ENCODE peak calls at places on chromosome 4, in eight cellular contexts. Z, C, F, V, U, T, M and N are unnamed samples.
A peak's percentile ranks its signal among the peaks of the same experiment; 100 is the strongest.

GRCh38 chr4:74044676-74045075 is 6.2 kb upstream of the CXCL3 start:
- DNase-seq in V (no peak), Z (no peak), C (no peak), M (no peak), T (no peak), U (no peak), F (no peak), N (peak; percentile 90)

GRCh38 chr4:38764292-38764691 is 18.5 kb downstream of the TLR10 start:
- DNase-seq in M (no peak), C (no peak), T (no peak), V (no peak), U (no peak), Z (no peak), F (no peak), N (no peak)

GRCh38 chr4:63080929-63081328 is 1328.3 kb downstream of the TECRL start:
- DNase-seq in V (no peak), U (no peak), M (no peak), T (no peak), C (no peak), Z (no peak), F (no peak), N (no peak)

GRCh38 chr4:172042714-172043114 is 229.5 kb downstream of the GALNTL6 start:
- DNase-seq in Z (peak; percentile 12), C (no peak), M (no peak), F (peak; percentile 51), T (peak; percentile 24), U (peak; percentile 23), V (peak; percentile 18), N (peak; percentile 10)

GRCh38 chr4:113292371-113293042 is 243.1 kb downstream of the ANK2 start:
- DNase-seq in F (peak; percentile 26), U (no peak), Z (peak; percentile 8), M (no peak), V (no peak), T (no peak), C (peak; percentile 40), N (no peak)

GRCh38 chr4:143668930-143669553 is 31.4 kb downstream of the FREM3 start:
- DNase-seq in M (no peak), F (no peak), T (no peak), V (no peak), U (no peak), C (no peak), Z (no peak), N (no peak)

GRCh38 chr4:180521181-180521580 is 1722.0 kb upstream of the TENM3 start:
- DNase-seq in F (no peak), Z (no peak), C (no peak), U (no peak), M (no peak), T (no peak), V (no peak), N (no peak)

GRCh38 chr4:185580699-185581098 is 45.4 kb upstream of the PDLIM3 start:
- DNase-seq in Z (no peak), C (no peak), U (no peak), T (no peak), V (no peak), M (no peak), F (no peak), N (no peak)

GRCh38 chr4:89420507-89420906 is 112.9 kb upstream of the GPRIN3 start:
- DNase-seq in C (no peak), F (no peak), Z (no peak), V (no peak), U (no peak), T (no peak), M (no peak), N (no peak)

GRCh38 chr4:126548890-126549289 is 1083.9 kb upstream of the INTU start:
- DNase-seq in V (no peak), T (no peak), M (no peak), C (no peak), Z (no peak), U (no peak), F (no peak), N (no peak)

GRCh38 chr4:1221155-1221870 is 27.6 kb downstream of the CTBP1 start:
- DNase-seq in M (no peak), U (no peak), Z (no peak), T (no peak), V (no peak), C (no peak), F (no peak), N (no peak)

GRCh38 chr4:53943345-53944085 is 120.9 kb downstream of the CHIC2 start:
- DNase-seq in C (no peak), U (peak; percentile 85), F (peak; percentile 38), T (no peak), V (peak; percentile 84), M (no peak), Z (no peak), N (peak; percentile 80)

GRCh38 chr4:4734425-4734824 is 125.0 kb upstream of the MSX1 start:
- DNase-seq in F (no peak), Z (no peak), V (no peak), C (no peak), M (no peak), T (no peak), U (no peak), N (no peak)

GRCh38 chr4:168575473-168575872 is 78.6 kb downstream of the PALLD start:
- DNase-seq in M (no peak), T (no peak), Z (no peak), V (no peak), C (no peak), U (no peak), F (no peak), N (no peak)

GRCh38 chr4:100162027-100162685 is 28.1 kb downstream of the DDIT4L start:
- DNase-seq in U (no peak), T (no peak), F (no peak), C (no peak), V (peak; percentile 7), M (no peak), Z (no peak), N (no peak)
- H3K4me1 ChIP-seq in U (no peaks in the 10 kb centered on the region), T (no peaks in the 10 kb centered on the region), F (no peaks in the 10 kb centered on the region), C (no peaks in the 10 kb centered on the region), V (peaks cover 12% of the 10 kb centered on the region), M (no peaks in the 10 kb centered on the region), Z (no peaks in the 10 kb centered on the region), N (no peaks in the 10 kb centered on the region)

GRCh38 chr4:87370071-87370470 is 20.9 kb downstream of the HSD17B11 start:
- DNase-seq in V (no peak), F (no peak), M (no peak), U (no peak), Z (no peak), C (no peak), T (no peak), N (no peak)

GRCh38 chr4:87377816-87378215 is 13.2 kb downstream of the HSD17B11 start:
- DNase-seq in V (no peak), Z (no peak), C (no peak), U (no peak), F (no peak), T (no peak), M (no peak), N (no peak)

DNA sequence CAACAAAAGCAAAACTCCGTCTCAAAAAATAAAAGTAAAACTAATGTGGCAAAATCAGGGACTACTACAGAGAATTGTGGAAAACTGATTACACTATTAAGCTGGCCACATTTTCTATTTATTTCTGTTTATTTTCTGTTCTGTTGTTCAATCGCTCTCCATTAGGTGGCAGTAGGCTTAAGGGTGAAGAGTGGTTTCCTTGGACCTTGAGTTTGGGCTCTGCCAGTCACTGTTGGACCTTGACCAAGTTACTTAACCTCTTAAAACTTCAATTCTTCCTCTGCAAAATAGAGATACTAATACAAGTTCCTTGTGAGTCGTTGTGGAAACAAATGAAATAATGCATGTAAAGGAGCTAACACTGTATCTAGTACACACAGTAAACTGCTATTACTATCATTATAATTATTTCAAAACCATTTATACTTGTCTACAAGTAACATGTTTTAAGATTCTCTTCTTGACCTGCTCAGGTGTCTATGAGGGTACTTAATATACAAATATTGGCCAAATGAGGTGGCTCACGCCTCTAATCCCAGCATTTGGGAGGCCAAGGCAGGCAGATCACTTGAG is 15.2 kb downstream of the HSD17B11 start:
- DNase-seq in V (peak; percentile 35), C (no peak), M (no peak), Z (peak; percentile 49), F (peak; percentile 79), U (peak; percentile 22), T (no peak), N (no peak)
- TF ChIP-seq CTCF in V (peak; percentile 66), C (peak; percentile 20), M (peak; percentile 72), Z (peak; percentile 75), F (peak; percentile 72), U (peak; percentile 61), T (peak; percentile 89), N (peak; percentile 79)

DNA sequence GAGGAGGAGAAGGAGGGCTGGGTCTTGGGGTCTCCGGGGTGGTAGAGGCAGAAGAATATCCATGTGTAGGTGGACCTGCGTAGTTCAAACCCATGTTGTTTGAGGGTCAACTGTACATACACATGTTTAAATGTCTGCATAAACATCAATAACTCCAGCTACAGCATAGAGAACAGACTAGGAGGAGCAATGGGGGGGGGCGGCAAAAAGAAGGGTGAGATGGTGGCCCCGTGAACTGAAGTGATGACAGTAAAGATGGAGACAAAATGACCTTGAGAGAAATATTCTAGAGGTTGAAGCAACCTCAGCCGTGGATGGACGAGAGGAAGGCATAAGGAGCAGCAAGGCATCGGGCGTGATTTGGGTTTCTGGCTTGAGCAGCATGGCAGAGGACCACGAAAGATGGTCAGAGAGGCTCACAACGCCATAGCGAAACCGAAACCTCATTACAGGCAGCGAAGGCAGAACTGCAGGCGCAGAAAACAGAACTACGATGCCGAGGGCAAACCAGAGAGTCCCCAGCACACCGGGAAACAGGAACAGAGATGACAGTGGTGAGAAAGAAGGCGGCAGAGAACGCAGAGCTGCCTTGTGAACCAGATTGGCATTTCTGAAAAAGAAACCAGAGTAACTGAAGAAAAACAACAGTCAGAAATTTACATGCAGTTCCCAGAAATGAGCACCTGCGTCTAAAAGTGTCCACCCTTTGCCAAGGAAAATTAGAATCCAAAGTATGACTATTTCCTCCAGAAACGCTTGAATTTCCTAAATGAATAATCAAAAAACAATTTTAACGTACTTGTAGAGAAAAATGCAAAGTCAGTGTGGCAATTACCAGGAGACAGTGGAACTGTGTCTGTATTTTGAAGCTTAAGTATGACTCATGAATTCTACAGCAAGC is 50.2 kb upstream of the ENPP6 start:
- DNase-seq in V (peak; percentile 82), T (peak; percentile 43), Z (no peak), M (peak; percentile 59), F (peak; percentile 30), C (no peak), U (peak; percentile 6), N (peak; percentile 89)
- H3K4me1 ChIP-seq in V (peaks cover 25% of the 10 kb centered on the region), T (no peaks in the 10 kb centered on the region), Z (no peaks in the 10 kb centered on the region), M (peaks cover 7% of the 10 kb centered on the region), F (no peaks in the 10 kb centered on the region), C (peaks cover 4% of the 10 kb centered on the region), U (peaks cover 27% of the 10 kb centered on the region), N (peaks cover 8% of the 10 kb centered on the region)

DNA sequence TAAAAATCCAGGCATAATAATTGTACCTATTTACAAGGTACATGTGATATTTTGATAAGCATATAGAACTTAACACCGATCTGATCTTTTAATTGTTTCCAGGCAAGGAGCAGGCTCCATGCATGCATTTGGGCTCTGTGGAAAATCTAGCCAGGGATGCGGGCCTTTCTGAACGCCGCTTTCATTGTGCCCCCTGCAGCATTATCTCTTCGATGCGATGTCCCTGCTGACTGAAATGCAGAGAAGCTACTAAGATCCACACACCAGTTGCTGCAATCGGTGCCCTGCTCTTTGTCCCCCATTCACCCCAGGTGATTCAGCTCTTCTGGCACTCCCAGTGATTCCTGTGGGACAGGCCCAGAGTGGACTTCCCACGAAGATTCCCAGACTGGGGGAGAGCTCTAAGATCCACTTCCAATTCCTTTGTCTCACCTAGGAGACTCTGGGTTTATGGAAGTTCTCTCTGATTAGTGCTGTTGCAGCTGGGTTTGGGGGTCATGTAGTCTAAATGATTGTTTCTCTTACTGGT is 254.3 kb upstream of the AGA start:
- DNase-seq in V (no peak), T (no peak), Z (no peak), C (no peak), U (no peak), M (no peak), F (peak; percentile 6), N (no peak)
- TF ChIP-seq CTCF in V (no peak), T (no peak), Z (no peak), C (no peak), U (no peak), M (no peak), F (no peak), N (no peak)